ENCODE peak calls at places on chromosomes 13 and 19, in six cellular contexts. One of them, this sample, is unnamed.

GRCh38 chr13:32330438-32330837 is 15.1 kb downstream of the BRCA2 start:
- DNase-seq in HCT116: no peak
- DNase-seq in esophagus squamous epithelium: no peak
- DNase-seq in stomach: no peak
- DNase-seq in HepG2: no peak
- DNase-seq in GM12878: no peak
- DNase-seq in this sample: no peak

GRCh38 chr13:35764359-35765015 is 288.0 kb upstream of the MAB21L1 start:
- DNase-seq in HCT116: no peak
- DNase-seq in esophagus squamous epithelium: no peak
- DNase-seq in stomach: no peak
- DNase-seq in HepG2: no peak
- DNase-seq in GM12878: no peak
- DNase-seq in this sample: no peak

GRCh38 chr13:113905942-113906341 is 42.1 kb upstream of the GAS6 start:
- DNase-seq in HCT116: no peak
- DNase-seq in esophagus squamous epithelium: no peak
- DNase-seq in stomach: peak
- DNase-seq in HepG2: no peak
- DNase-seq in GM12878: no peak
- DNase-seq in this sample: no peak

GRCh38 chr13:106619688-106620555 is 52.0 kb upstream of the ARGLU1 start:
- DNase-seq in HCT116: peak
- DNase-seq in esophagus squamous epithelium: no peak
- DNase-seq in stomach: no peak
- DNase-seq in HepG2: peak
- DNase-seq in GM12878: peak
- DNase-seq in this sample: peak

GRCh38 chr13:54573186-54573585 is 1544.6 kb downstream of the OLFM4 start:
- DNase-seq in HCT116: no peak
- DNase-seq in esophagus squamous epithelium: no peak
- DNase-seq in stomach: no peak
- DNase-seq in HepG2: no peak
- DNase-seq in GM12878: no peak
- DNase-seq in this sample: no peak

GRCh38 chr19:16535381-16535780 is 6.9 kb downstream of the CHERP start:
- DNase-seq in HCT116: no peak
- DNase-seq in esophagus squamous epithelium: no peak
- DNase-seq in stomach: no peak
- DNase-seq in HepG2: no peak
- DNase-seq in GM12878: no peak
- DNase-seq in this sample: no peak

GRCh38 chr13:20151016-20151415 is 9.8 kb downstream of the GJA3 start:
- DNase-seq in HCT116: no peak
- DNase-seq in esophagus squamous epithelium: no peak
- DNase-seq in stomach: no peak
- DNase-seq in HepG2: no peak
- DNase-seq in GM12878: no peak
- DNase-seq in this sample: no peak

GRCh38 chr19:30254214-30254613 is 118.0 kb upstream of the ZNF536 start:
- DNase-seq in HCT116: no peak
- DNase-seq in esophagus squamous epithelium: no peak
- DNase-seq in stomach: no peak
- DNase-seq in HepG2: no peak
- DNase-seq in GM12878: no peak
- DNase-seq in this sample: no peak

GRCh38 chr19:39996218-39996810 is 546 bp upstream of the ZNF546 start:
- DNase-seq in HCT116: peak
- DNase-seq in esophagus squamous epithelium: no peak
- DNase-seq in stomach: no peak
- DNase-seq in HepG2: peak
- DNase-seq in GM12878: peak
- DNase-seq in this sample: peak

GRCh38 chr13:102729560-102730275 is 34.9 kb upstream of the METTL21C start:
- DNase-seq in HCT116: no peak
- DNase-seq in esophagus squamous epithelium: no peak
- DNase-seq in stomach: no peak
- DNase-seq in HepG2: no peak
- DNase-seq in GM12878: no peak
- DNase-seq in this sample: no peak

GRCh38 chr13:71156550-71156949 is 710.5 kb downstream of the DACH1 start:
- DNase-seq in HCT116: no peak
- DNase-seq in esophagus squamous epithelium: no peak
- DNase-seq in stomach: no peak
- DNase-seq in HepG2: no peak
- DNase-seq in GM12878: no peak
- DNase-seq in this sample: no peak

GRCh38 chr13:77544365-77544764 is 8.9 kb downstream of the SCEL start:
- DNase-seq in HCT116: no peak
- DNase-seq in esophagus squamous epithelium: no peak
- DNase-seq in stomach: peak
- DNase-seq in HepG2: no peak
- DNase-seq in GM12878: no peak
- DNase-seq in this sample: peak

GRCh38 chr13:44293908-44294735 is 79.5 kb upstream of the SERP2 start:
- DNase-seq in HCT116: no peak
- DNase-seq in esophagus squamous epithelium: no peak
- DNase-seq in stomach: no peak
- DNase-seq in HepG2: no peak
- DNase-seq in GM12878: no peak
- DNase-seq in this sample: no peak

GRCh38 chr19:29001922-29002247 is 211.1 kb downstream of the UQCRFS1 start:
- DNase-seq in HCT116: no peak
- DNase-seq in esophagus squamous epithelium: no peak
- DNase-seq in stomach: no peak
- DNase-seq in HepG2: no peak
- DNase-seq in GM12878: no peak
- DNase-seq in this sample: no peak

GRCh38 chr13:106526748-106527488 is 8.5 kb downstream of the EFNB2 start:
- DNase-seq in HCT116: no peak
- DNase-seq in esophagus squamous epithelium: no peak
- DNase-seq in stomach: no peak
- DNase-seq in HepG2: no peak
- DNase-seq in GM12878: no peak
- DNase-seq in this sample: no peak

GRCh38 chr13:83877901-83878300 is 4.4 kb downstream of the SLITRK1 start:
- DNase-seq in HCT116: no peak
- DNase-seq in esophagus squamous epithelium: no peak
- DNase-seq in stomach: no peak
- DNase-seq in HepG2: no peak
- DNase-seq in GM12878: no peak
- DNase-seq in this sample: no peak

GRCh38 chr13:33364192-33364591 is 78.6 kb upstream of the STARD13 start:
- DNase-seq in HCT116: no peak
- DNase-seq in esophagus squamous epithelium: no peak
- DNase-seq in stomach: no peak
- DNase-seq in HepG2: no peak
- DNase-seq in GM12878: no peak
- DNase-seq in this sample: no peak

GRCh38 chr13:35865341-35866240 is 265.6 kb downstream of the DCLK1 start:
- DNase-seq in HCT116: no peak
- DNase-seq in esophagus squamous epithelium: no peak
- DNase-seq in stomach: no peak
- DNase-seq in HepG2: no peak
- DNase-seq in GM12878: no peak
- DNase-seq in this sample: no peak

GRCh38 chr19:30719189-30719990 is 347.2 kb downstream of the ZNF536 start:
- DNase-seq in HCT116: no peak
- DNase-seq in esophagus squamous epithelium: no peak
- DNase-seq in stomach: peak
- DNase-seq in HepG2: no peak
- DNase-seq in GM12878: no peak
- DNase-seq in this sample: peak

GRCh38 chr19:2969104-2969504 is 8.3 kb upstream of the TLE6 start:
- DNase-seq in HCT116: no peak
- DNase-seq in esophagus squamous epithelium: no peak
- DNase-seq in stomach: peak
- DNase-seq in HepG2: no peak
- DNase-seq in GM12878: no peak
- DNase-seq in this sample: no peak

GRCh38 chr13:114230117-114230516 is 4.6 kb upstream of the CDC16 start:
- DNase-seq in HCT116: no peak
- DNase-seq in esophagus squamous epithelium: no peak
- DNase-seq in stomach: no peak
- DNase-seq in HepG2: no peak
- DNase-seq in GM12878: no peak
- DNase-seq in this sample: no peak

GRCh38 chr13:22961835-22962537 is 218.8 kb upstream of the SGCG start:
- DNase-seq in HCT116: no peak
- DNase-seq in esophagus squamous epithelium: no peak
- DNase-seq in stomach: no peak
- DNase-seq in HepG2: no peak
- DNase-seq in GM12878: no peak
- DNase-seq in this sample: no peak

GRCh38 chr19:45767881-45768643 is 990 bp downstream of the SIX5 start:
- DNase-seq in HCT116: no peak
- DNase-seq in esophagus squamous epithelium: no peak
- DNase-seq in stomach: peak
- DNase-seq in HepG2: peak
- DNase-seq in GM12878: no peak
- DNase-seq in this sample: peak

GRCh38 chr13:73429691-73430090 is 370.9 kb downstream of the KLF5 start:
- DNase-seq in HCT116: peak
- DNase-seq in esophagus squamous epithelium: no peak
- DNase-seq in stomach: no peak
- DNase-seq in HepG2: no peak
- DNase-seq in GM12878: no peak
- DNase-seq in this sample: no peak

GRCh38 chr13:22735381-22735995 is 445.3 kb upstream of the SGCG start:
- DNase-seq in HCT116: no peak
- DNase-seq in esophagus squamous epithelium: no peak
- DNase-seq in stomach: no peak
- DNase-seq in HepG2: no peak
- DNase-seq in GM12878: no peak
- DNase-seq in this sample: no peak

GRCh38 chr19:35996777-35997176 is 1.8 kb downstream of the SDHAF1 start:
- DNase-seq in HCT116: no peak
- DNase-seq in esophagus squamous epithelium: no peak
- DNase-seq in stomach: no peak
- DNase-seq in HepG2: no peak
- DNase-seq in GM12878: no peak
- DNase-seq in this sample: no peak

GRCh38 chr13:95221991-95222732 is 79.1 kb downstream of the ABCC4 start:
- DNase-seq in HCT116: no peak
- DNase-seq in esophagus squamous epithelium: no peak
- DNase-seq in stomach: no peak
- DNase-seq in HepG2: no peak
- DNase-seq in GM12878: no peak
- DNase-seq in this sample: no peak

DNA sequence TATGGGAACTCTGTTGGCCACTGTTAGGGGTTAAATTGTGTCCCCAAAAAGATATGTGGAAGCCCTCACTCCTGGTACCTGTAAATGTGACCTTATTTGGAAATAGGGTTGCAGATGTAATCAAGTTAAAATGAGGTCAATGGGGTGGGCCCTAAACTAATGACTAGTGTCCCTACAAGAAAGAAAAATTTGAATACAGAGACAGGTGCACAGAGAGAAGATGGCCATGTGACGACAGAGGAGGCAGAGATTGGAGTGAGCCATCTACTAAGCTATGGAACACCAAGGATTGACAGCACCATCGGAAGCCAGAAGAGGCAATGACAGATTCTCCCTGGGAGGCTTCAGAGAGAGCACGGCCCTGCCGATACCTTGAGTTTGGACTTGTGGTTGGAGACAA is 16.5 kb downstream of the POU2F2 start:
- DNase-seq in HCT116: no peak
- DNase-seq in esophagus squamous epithelium: no peak
- DNase-seq in stomach: no peak
- DNase-seq in HepG2: no peak
- DNase-seq in GM12878: no peak
- DNase-seq in this sample: no peak
- TF ChIP-seq POLR2A in HCT116: no peak
- TF ChIP-seq POLR2A in esophagus squamous epithelium: no peak
- TF ChIP-seq POLR2A in stomach: no peak
- TF ChIP-seq POLR2A in HepG2: no peak
- TF ChIP-seq POLR2A in GM12878: no peak
- TF ChIP-seq POLR2A in this sample: no peak

GRCh38 chr19:1133471-1133929 is 29.7 kb downstream of the GPX4 start:
- DNase-seq in HCT116: peak
- DNase-seq in esophagus squamous epithelium: peak
- DNase-seq in stomach: peak
- DNase-seq in HepG2: no peak
- DNase-seq in GM12878: peak
- DNase-seq in this sample: peak

GRCh38 chr19:1131718-1132552 is 28.1 kb downstream of the GPX4 start:
- DNase-seq in HCT116: no peak
- DNase-seq in esophagus squamous epithelium: peak
- DNase-seq in stomach: peak
- DNase-seq in HepG2: no peak
- DNase-seq in GM12878: peak
- DNase-seq in this sample: peak

GRCh38 chr19:1130801-1131717 is 27.3 kb downstream of the GPX4 start:
- DNase-seq in HCT116: no peak
- DNase-seq in esophagus squamous epithelium: no peak
- DNase-seq in stomach: peak
- DNase-seq in HepG2: no peak
- DNase-seq in GM12878: no peak
- DNase-seq in this sample: no peak

GRCh38 chr19:1134431-1134830 is 30.6 kb downstream of the GPX4 start:
- DNase-seq in HCT116: no peak
- DNase-seq in esophagus squamous epithelium: no peak
- DNase-seq in stomach: no peak
- DNase-seq in HepG2: no peak
- DNase-seq in GM12878: no peak
- DNase-seq in this sample: no peak

GRCh38 chr19:1132625-1133383 is 29.0 kb downstream of the GPX4 start:
- DNase-seq in HCT116: no peak
- DNase-seq in esophagus squamous epithelium: no peak
- DNase-seq in stomach: no peak
- DNase-seq in HepG2: no peak
- DNase-seq in GM12878: no peak
- DNase-seq in this sample: no peak
- H3K27ac ChIP-seq in HCT116: no peak
- H3K27ac ChIP-seq in esophagus squamous epithelium: peak
- H3K27ac ChIP-seq in stomach: peak
- H3K27ac ChIP-seq in HepG2: no peak
- H3K27ac ChIP-seq in GM12878: peak
- H3K27ac ChIP-seq in this sample: peak

DNA sequence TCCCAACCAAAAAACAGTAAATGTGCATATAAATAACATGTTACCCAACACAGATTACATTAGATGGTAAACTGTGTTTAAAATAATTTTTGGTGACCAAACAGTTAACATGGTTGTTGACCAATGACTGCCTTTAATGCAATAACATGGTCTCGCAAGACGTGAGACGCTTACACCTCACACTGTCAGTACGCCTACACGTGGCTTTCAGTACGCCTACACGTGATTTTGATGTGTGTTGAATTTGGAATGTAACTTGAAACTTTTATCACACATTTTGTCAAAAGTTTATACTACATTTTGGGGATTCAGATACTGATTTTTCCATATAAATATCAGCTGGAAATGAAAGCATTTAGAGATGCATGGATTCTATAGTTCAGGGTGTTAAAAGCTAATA is 32.0 kb downstream of the SLC7A9 start:
- DNase-seq in HCT116: no peak
- DNase-seq in esophagus squamous epithelium: no peak
- DNase-seq in stomach: no peak
- DNase-seq in HepG2: no peak
- DNase-seq in GM12878: no peak
- DNase-seq in this sample: no peak
- TF ChIP-seq POLR2A in HCT116: no peak
- TF ChIP-seq POLR2A in esophagus squamous epithelium: no peak
- TF ChIP-seq POLR2A in stomach: no peak
- TF ChIP-seq POLR2A in HepG2: no peak
- TF ChIP-seq POLR2A in GM12878: no peak
- TF ChIP-seq POLR2A in this sample: no peak

GRCh38 chr19:7516878-7517277 is 975 bp downstream of the ZNF358 start:
- DNase-seq in HCT116: no peak
- DNase-seq in esophagus squamous epithelium: no peak
- DNase-seq in stomach: no peak
- DNase-seq in HepG2: no peak
- DNase-seq in GM12878: no peak
- DNase-seq in this sample: no peak
- H3K27ac ChIP-seq in HCT116: no peak
- H3K27ac ChIP-seq in esophagus squamous epithelium: peak
- H3K27ac ChIP-seq in stomach: no peak
- H3K27ac ChIP-seq in HepG2: peak
- H3K27ac ChIP-seq in GM12878: no peak
- H3K27ac ChIP-seq in this sample: peak